ENCODE peak calls at places on chromosomes 3 and 15, in four cellular contexts. L is Caki2, K is fibroblast of mammary gland, D is stromal cell of bone marrow. B is an unnamed sample.
A peak's percentile ranks its signal among the peaks of the same experiment; 100 is the strongest.

GRCh38 chr3:189805375-189806067 is 174.3 kb downstream of the TP63 start:
- DNase-seq in L (no peak), K (no peak), D (no peak), B (no peak)

GRCh38 chr3:51669241-51670052 is 1.6 kb upstream of the TEX264 start:
- DNase-seq in L (peak; percentile 67), K (peak; percentile 86), D (peak; percentile 56), B (peak; percentile 66)

GRCh38 chr15:81235781-81236507 is 39.3 kb downstream of the IL16 start:
- DNase-seq in L (peak; percentile 28), K (peak; percentile 99), D (peak; percentile 98), B (peak; percentile 91)

GRCh38 chr3:77014236-77014635 is 25.7 kb upstream of the ROBO2 start:
- DNase-seq in L (no peak), K (no peak), D (no peak), B (no peak)

GRCh38 chr3:118187221-118187620 is 847.4 kb downstream of the IGSF11 start:
- DNase-seq in L (no peak), K (no peak), D (no peak), B (no peak)

GRCh38 chr3:128466840-128467541 is at the start of gene DNAJB8:
- DNase-seq in L (no peak), K (no peak), D (no peak), B (no peak)

GRCh38 chr15:73922186-73923151 is 3.8 kb upstream of the LOXL1 start:
- DNase-seq in L (no peak), K (peak; percentile 62), D (no peak), B (no peak)

GRCh38 chr3:28590851-28591250 is 242.2 kb upstream of the AZI2 start:
- DNase-seq in L (no peak), K (no peak), D (peak; percentile 30), B (no peak)

GRCh38 chr3:65182085-65182484 is 494.3 kb upstream of the ADAMTS9 start:
- DNase-seq in L (no peak), K (no peak), D (no peak), B (no peak)

GRCh38 chr3:136343873-136344281 is 93.7 kb downstream of the PCCB start:
- DNase-seq in L (peak; percentile 41), K (peak; percentile 99), D (peak; percentile 89), B (peak; percentile 76)

GRCh38 chr3:51819709-51820406 is 40.8 kb upstream of the IQCF6 start:
- DNase-seq in L (no peak), K (no peak), D (no peak), B (no peak)

GRCh38 chr3:38545983-38546382 is 49.8 kb downstream of the EXOG start:
- DNase-seq in L (no peak), K (no peak), D (no peak), B (no peak)

GRCh38 chr3:128983293-128984069 is 10.4 kb downstream of the CFAP92 start:
- DNase-seq in L (no peak), K (no peak), D (no peak), B (no peak)

GRCh38 chr3:80733522-80734176 is 965.9 kb upstream of the ROBO1 start:
- DNase-seq in L (peak; percentile 86), K (peak; percentile 58), D (peak; percentile 18), B (no peak)

GRCh38 chr3:106332884-106333283 is 464.1 kb upstream of the CBLB start:
- DNase-seq in L (peak; percentile 68), K (peak; percentile 30), D (no peak), B (peak; percentile 75)

GRCh38 chr3:13049400-13049799 is 23.8 kb downstream of the IQSEC1 start:
- DNase-seq in L (no peak), K (no peak), D (no peak), B (no peak)

B was measured in RCC 7860.